ENCODE peak calls at places on chromosomes 12 and 14, in eight cellular contexts. S is sciatic nerve; T is right lobe of liver; N is frontal cortex; O is activated T-helper 1 cell treated with anti-CD3 and anti-CD28 coated beads, Interleukin-12 subunit alpha, Interleukin-12 subunit beta, Interleukin-2, Interleukin-4 antibody, amounts not matched to agents 30 ng/mL and 10 ng/mL and 1 ng/mL, durations not matched to agents 14 hours and 24 hours and 36 hours; L is iPS DF 6.9; C is erythroblast; A is A549. W is an unnamed sample.

GRCh38 chr12:81209001-81209400 is 131.1 kb downstream of the ACSS3 start:
- DNase-seq in N (no peak), C (no peak), S (no peak), O (no peak), T (no peak), A (no peak), L (no peak), W (no peak)

GRCh38 chr14:77148510-77149231 is 7.1 kb upstream of the ZDHHC22 start:
- DNase-seq in T (no peak), O (no peak), L (no peak), N (no peak), S (no peak), C (no peak), A (peak), W (no peak)

GRCh38 chr14:24441485-24441884 is 1.1 kb downstream of the SDR39U1 start:
- DNase-seq in T (no peak), N (peak), S (no peak), C (no peak), O (no peak), L (no peak), A (no peak), W (no peak)

GRCh38 chr14:99075771-99076370 is 196.1 kb downstream of the BCL11B start:
- DNase-seq in S (no peak), C (no peak), A (no peak), T (no peak), O (no peak), N (no peak), L (no peak), W (no peak)

GRCh38 chr12:90036641-90037040 is 328.0 kb upstream of the ATP2B1 start:
- DNase-seq in L (no peak), C (no peak), N (no peak), S (no peak), O (no peak), T (no peak), A (no peak), W (no peak)

GRCh38 chr12:22101749-22102243 is 55.8 kb downstream of the CMAS start:
- DNase-seq in O (no peak), A (no peak), L (no peak), C (no peak), T (no peak), N (peak), S (peak), W (no peak)

GRCh38 chr14:31232081-31232480 is 24.5 kb upstream of the HECTD1 start:
- DNase-seq in O (no peak), S (no peak), T (no peak), L (no peak), C (peak), N (no peak), A (no peak), W (no peak)

GRCh38 chr12:51923506-51924365 is 16.4 kb downstream of the ACVRL1 start:
- DNase-seq in A (no peak), N (no peak), C (peak), L (peak), S (peak), O (peak), T (peak), W (peak)

GRCh38 chr12:66011731-66012130 is 118.8 kb downstream of the LLPH start:
- DNase-seq in A (no peak), N (no peak), C (no peak), L (no peak), O (no peak), S (no peak), T (no peak), W (no peak)

GRCh38 chr12:54984602-54985376 is at the start of gene TESPA1:
- DNase-seq in C (peak), N (no peak), O (peak), A (no peak), S (peak), L (no peak), T (peak), W (no peak)

GRCh38 chr12:88952543-88952942 is 372.3 kb upstream of the KITLG start:
- DNase-seq in T (no peak), L (no peak), O (no peak), A (peak), S (no peak), N (no peak), C (no peak), W (no peak)

GRCh38 chr12:52151859-52152783 is 39.7 kb downstream of the KRT80 start:
- DNase-seq in A (peak), L (no peak), T (peak), N (peak), O (peak), S (peak), C (peak), W (peak)

GRCh38 chr12:51672334-51672733 is 81.3 kb downstream of the SCN8A start:
- DNase-seq in A (no peak), O (no peak), C (no peak), N (no peak), L (no peak), S (no peak), T (no peak), W (no peak)

W was measured in HEK293T.